ENCODE peak calls at places on chromosomes 12 and 14, in four cellular contexts. U, M, L and D are unnamed samples.

GRCh38 chr12:2335109-2335508 is 282.3 kb downstream of the CACNA1C start:
- DNase-seq in U (no peak), M (no peak), L (no peak), D (no peak)

GRCh38 chr12:32532951-32533350 is 133.6 kb downstream of the FGD4 start:
- DNase-seq in U (no peak), M (no peak), L (no peak), D (no peak)

GRCh38 chr12:49917126-49917787 is 13.6 kb upstream of the FAIM2 start:
- DNase-seq in U (no peak), M (no peak), L (no peak), D (no peak)

GRCh38 chr12:53181935-53182334 is 1.2 kb upstream of the CSAD start:
- DNase-seq in U (no peak), M (no peak), L (no peak), D (no peak)

GRCh38 chr12:27207626-27208413 is 36.3 kb upstream of the STK38L start:
- DNase-seq in U (no peak), M (no peak), L (no peak), D (peak)

GRCh38 chr14:95452176-95452889 is 64.1 kb downstream of the SYNE3 start:
- DNase-seq in U (no peak), M (no peak), L (peak), D (no peak)

GRCh38 chr12:15584366-15585041 is 204.7 kb downstream of the EPS8 start:
- DNase-seq in U (no peak), M (peak), L (peak), D (peak)

GRCh38 chr12:2074792-2075191 is 22.0 kb downstream of the CACNA1C start:
- DNase-seq in U (no peak), M (no peak), L (no peak), D (no peak)